ENCODE peak calls at places on chromosomes 3 and 15, in four cellular contexts. D is psoas muscle, I is heart left ventricle, X is neuronal stem cell. V is an unnamed sample.

GRCh38 chr3:182837855-182838454 is 44.7 kb downstream of the ATP11B start:
- DNase-seq in D (no peak), I (no peak), X (no peak), V (no peak)

GRCh38 chr3:120092444-120092843 is 1.8 kb downstream of the GSK3B start:
- DNase-seq in D (no peak), I (no peak), X (no peak), V (no peak)

GRCh38 chr3:171227333-171227732 is 200.8 kb upstream of the SLC2A2 start:
- DNase-seq in D (no peak), I (no peak), X (no peak), V (no peak)

GRCh38 chr3:194305356-194306108 is 45.6 kb downstream of the CPN2 start:
- DNase-seq in D (no peak), I (no peak), X (no peak), V (no peak)

GRCh38 chr15:61364871-61365270 is 135.8 kb upstream of the RORA start:
- DNase-seq in D (no peak), I (no peak), X (peak), V (no peak)

GRCh38 chr15:67882487-67883227 is 42.8 kb upstream of the RNU6-1 start:
- DNase-seq in D (no peak), I (no peak), X (no peak), V (no peak)

GRCh38 chr3:63857311-63857710 is 6.3 kb downstream of the THOC7 start:
- DNase-seq in D (no peak), I (no peak), X (no peak), V (no peak)

GRCh38 chr3:28575100-28575747 is 226.6 kb upstream of the AZI2 start:
- DNase-seq in D (peak), I (peak), X (peak), V (peak)

GRCh38 chr3:20747736-20748135 is 561.7 kb upstream of the SGO1 start:
- DNase-seq in D (no peak), I (no peak), X (no peak), V (no peak)

GRCh38 chr15:57708047-57708446 is 1.5 kb downstream of the POLR2M start:
- DNase-seq in D (no peak), I (no peak), X (no peak), V (no peak)

GRCh38 chr15:57698243-57698642 is 8.3 kb upstream of the POLR2M start:
- DNase-seq in D (no peak), I (no peak), X (no peak), V (no peak)

GRCh38 chr15:57705746-57706404 is 639 bp upstream of the POLR2M start:
- DNase-seq in D (no peak), I (no peak), X (no peak), V (no peak)

GRCh38 chr15:57706405-57707209 is at the start of gene POLR2M:
- DNase-seq in D (peak), I (peak), X (peak), V (peak)

DNA sequence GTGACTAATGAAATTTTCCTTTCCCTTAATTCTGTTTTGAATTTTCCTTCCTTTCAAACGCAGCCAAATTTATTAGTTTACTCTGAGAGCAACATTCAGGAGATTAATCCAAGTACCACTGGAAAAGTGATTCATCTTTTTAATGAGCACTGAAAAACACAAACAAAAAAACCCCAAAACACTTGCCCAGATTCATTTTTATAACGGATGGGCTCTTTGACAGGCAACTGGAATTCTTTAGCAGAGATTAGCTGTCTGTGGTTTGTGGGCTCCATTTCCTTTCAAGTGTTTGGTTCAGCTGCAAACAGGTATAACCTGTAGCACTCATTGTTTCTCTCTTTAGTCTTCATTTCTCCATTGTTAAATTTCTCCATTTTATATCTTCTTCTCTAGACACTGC is 3.1 kb upstream of the POLR2M start:
- DNase-seq in D (no peak), I (no peak), X (no peak), V (no peak)
- H3K27ac ChIP-seq in D (no peak), I (no peak), X (no peak), V (no peak)

GRCh38 chr3:14132120-14132519 is 7.3 kb downstream of the TMEM43 start:
- DNase-seq in D (no peak), I (no peak), X (no peak), V (no peak)
- H3K4me3 ChIP-seq in D (no peak), I (no peak), X (peak), V (no peak)

GRCh38 chr3:104952160-104952559 is 414.5 kb upstream of the ALCAM start:
- DNase-seq in D (no peak), I (no peak), X (no peak), V (no peak)
- H3K27ac ChIP-seq in D (no peak), I (no peak), X (no peak), V (no peak)

DNA sequence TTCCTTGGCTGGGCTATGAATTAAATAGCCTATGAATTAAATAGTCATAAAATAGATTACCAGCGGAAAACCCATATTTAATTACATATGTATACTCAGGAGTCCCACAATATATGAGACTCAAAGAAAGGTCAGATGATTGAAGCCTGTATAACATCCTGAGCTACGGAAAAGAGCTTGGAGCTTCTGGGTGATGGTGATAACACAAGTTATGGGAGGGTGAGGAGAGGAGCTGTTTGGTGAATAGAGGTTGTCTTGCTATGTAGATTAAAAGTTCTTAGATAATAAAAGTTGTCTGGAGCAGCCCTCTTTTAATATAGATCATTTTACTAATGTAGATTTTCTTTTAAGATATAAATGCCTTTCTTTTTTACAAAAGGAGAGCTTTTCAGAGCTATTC is 1.8 kb downstream of the PML start:
- DNase-seq in D (no peak), I (no peak), X (no peak), V (no peak)
- H3K4me3 ChIP-seq in D (peak), I (peak), X (no peak), V (no peak)

GRCh38 chr3:8558645-8559044 is 57.0 kb downstream of the LMCD1 start:
- DNase-seq in D (no peak), I (no peak), X (no peak), V (no peak)

GRCh38 chr3:8561365-8561764 is 59.7 kb downstream of the LMCD1 start:
- DNase-seq in D (peak), I (peak), X (no peak), V (no peak)

GRCh38 chr3:8560608-8561007 is 59.0 kb downstream of the LMCD1 start:
- DNase-seq in D (no peak), I (no peak), X (no peak), V (no peak)

GRCh38 chr3:8557298-8557697 is 55.7 kb downstream of the LMCD1 start:
- DNase-seq in D (no peak), I (peak), X (no peak), V (no peak)

DNA sequence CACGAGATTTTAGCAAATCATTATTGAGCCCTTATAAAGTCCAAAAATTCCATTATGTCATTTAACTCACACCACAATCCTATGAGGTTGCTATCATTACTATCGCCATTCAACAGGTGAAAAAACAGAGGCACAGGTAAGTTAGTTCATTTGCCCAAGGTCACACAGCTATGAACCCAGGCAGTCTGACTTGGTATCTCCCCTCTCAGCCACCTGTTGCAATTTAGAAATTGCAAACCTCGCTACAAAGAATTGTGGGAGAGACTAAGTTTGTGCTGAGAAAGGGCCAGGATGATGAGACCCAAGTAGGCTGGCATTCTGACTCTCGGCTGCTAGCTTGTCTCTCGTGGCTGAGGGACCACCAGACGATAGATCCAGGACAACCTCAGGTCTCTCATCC is 57.7 kb downstream of the LMCD1 start:
- DNase-seq in D (no peak), I (no peak), X (no peak), V (no peak)
- H3K27ac ChIP-seq in D (peak), I (no peak), X (no peak), V (no peak)

GRCh38 chr15:71050461-71050860 is 64.8 kb upstream of the THSD4 start:
- DNase-seq in D (no peak), I (no peak), X (no peak), V (no peak)
- H3K4me3 ChIP-seq in D (no peak), I (no peak), X (no peak), V (no peak)

DNA sequence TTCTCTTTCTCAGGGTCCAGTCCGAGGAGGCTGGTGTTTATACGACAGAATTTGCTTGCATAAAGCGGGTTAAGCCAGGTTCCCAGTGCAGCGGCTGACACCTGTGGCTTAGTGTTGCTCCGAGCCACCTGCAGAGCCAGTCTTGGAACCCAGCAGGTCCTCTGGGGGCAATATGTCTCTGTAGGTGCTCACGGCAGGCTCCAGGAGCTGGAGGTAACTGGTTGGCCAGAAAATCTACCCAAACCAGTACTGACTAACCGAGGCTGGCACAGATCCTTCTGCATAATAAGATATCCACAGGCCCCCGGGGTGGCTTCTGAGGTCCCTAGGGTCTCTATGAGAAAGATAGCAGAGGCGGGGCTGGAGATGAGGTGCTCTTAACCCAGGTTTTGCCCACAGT is 3.2 kb downstream of the MGLL start:
- DNase-seq in D (no peak), I (no peak), X (no peak), V (no peak)
- H3K27ac ChIP-seq in D (peak), I (peak), X (no peak), V (no peak)

V was measured in pancreas.